ENCODE peak calls at places on chromosomes 13 and 19, in seven cellular contexts. R, E, Z, D, T, M and Q are unnamed samples. For H3K4me1, the result is how much of the 10 kb centered on the place peaks cover.

GRCh38 chr13:74774252-74774651 is 640.0 kb upstream of the KLF12 start:
- DNase-seq in R (no peak), E (no peak), Z (no peak), D (no peak), T (no peak), M (no peak), Q (no peak)

GRCh38 chr13:27500806-27501534 is 50.6 kb upstream of the MTIF3 start:
- DNase-seq in R (no peak), E (no peak), Z (no peak), D (no peak), T (no peak), M (no peak), Q (no peak)

GRCh38 chr19:13781547-13781946 is 7.3 kb downstream of the C19orf53 start:
- DNase-seq in R (no peak), E (peak), Z (no peak), D (peak), T (peak), M (peak), Q (peak)

GRCh38 chr13:44620057-44620456 is 43.9 kb upstream of the TSC22D1 start:
- DNase-seq in R (no peak), E (no peak), Z (no peak), D (no peak), T (no peak), M (no peak), Q (no peak)

GRCh38 chr13:73936001-73936400 is 198.2 kb downstream of the KLF12 start:
- DNase-seq in R (no peak), E (no peak), Z (no peak), D (no peak), T (no peak), M (no peak), Q (no peak)

GRCh38 chr19:18013621-18014111 is 5.7 kb downstream of the ARRDC2 start:
- DNase-seq in R (no peak), E (no peak), Z (no peak), D (no peak), T (no peak), M (no peak), Q (peak)

GRCh38 chr19:45539460-45539859 is 32.2 kb downstream of the VASP start:
- DNase-seq in R (no peak), E (no peak), Z (no peak), D (no peak), T (no peak), M (no peak), Q (no peak)

GRCh38 chr19:1274081-1274851 is 1.1 kb upstream of the FAM174C start:
- DNase-seq in R (no peak), E (peak), Z (no peak), D (no peak), T (no peak), M (peak), Q (no peak)

GRCh38 chr19:1324792-1325567 is 39.3 kb downstream of the EFNA2 start:
- DNase-seq in R (peak), E (peak), Z (no peak), D (peak), T (peak), M (peak), Q (peak)

GRCh38 chr19:10961763-10962536 is 1.1 kb downstream of the SMARCA4 start:
- DNase-seq in R (no peak), E (no peak), Z (no peak), D (no peak), T (no peak), M (no peak), Q (no peak)

GRCh38 chr19:40398417-40399056 is 8.6 kb upstream of the HIPK4 start:
- DNase-seq in R (no peak), E (no peak), Z (no peak), D (peak), T (peak), M (no peak), Q (no peak)

GRCh38 chr13:80009760-80010159 is 331.2 kb downstream of the SPRY2 start:
- DNase-seq in R (no peak), E (no peak), Z (no peak), D (no peak), T (no peak), M (no peak), Q (no peak)

GRCh38 chr19:39430675-39431593 is 4.8 kb downstream of the RPS16 start:
- DNase-seq in R (peak), E (no peak), Z (no peak), D (peak), T (no peak), M (no peak), Q (peak)

GRCh38 chr13:108777421-108778420 is 148.3 kb downstream of the MYO16 start:
- DNase-seq in R (peak), E (no peak), Z (no peak), D (no peak), T (no peak), M (no peak), Q (no peak)

GRCh38 chr19:43499042-43499441 is 5.5 kb downstream of the PHLDB3 start:
- DNase-seq in R (no peak), E (no peak), Z (no peak), D (no peak), T (peak), M (no peak), Q (no peak)

GRCh38 chr19:33373701-33374405 is at the start of gene CEBPG:
- DNase-seq in R (peak), E (peak), Z (no peak), D (peak), T (peak), M (peak), Q (peak)

GRCh38 chr13:44730099-44730498 is 154.0 kb upstream of the TSC22D1 start:
- DNase-seq in R (no peak), E (no peak), Z (no peak), D (no peak), T (no peak), M (no peak), Q (no peak)

GRCh38 chr19:14450168-14450874 is 17.2 kb downstream of the PKN1 start:
- DNase-seq in R (peak), E (peak), Z (no peak), D (no peak), T (no peak), M (peak), Q (peak)

GRCh38 chr13:59442946-59443345 is 720.8 kb downstream of the DIAPH3 start:
- DNase-seq in R (no peak), E (no peak), Z (no peak), D (no peak), T (no peak), M (no peak), Q (no peak)

GRCh38 chr19:5889288-5889971 is 14.2 kb downstream of the NDUFA11 start:
- DNase-seq in R (no peak), E (no peak), Z (no peak), D (no peak), T (no peak), M (no peak), Q (no peak)

GRCh38 chr19:13803038-13803437 is 7.8 kb downstream of the ZSWIM4 start:
- DNase-seq in R (no peak), E (no peak), Z (no peak), D (peak), T (peak), M (no peak), Q (no peak)

GRCh38 chr13:46184277-46184699 is 2.3 kb upstream of the LCP1 start:
- DNase-seq in R (peak), E (no peak), Z (no peak), D (peak), T (peak), M (no peak), Q (no peak)

GRCh38 chr19:3368441-3368795 is 2.0 kb downstream of the NFIC start:
- DNase-seq in R (no peak), E (peak), Z (no peak), D (no peak), T (no peak), M (peak), Q (no peak)

GRCh38 chr13:48939728-48940127 is 36.0 kb upstream of the FNDC3A start:
- DNase-seq in R (no peak), E (no peak), Z (no peak), D (no peak), T (no peak), M (no peak), Q (no peak)

GRCh38 chr19:39704181-39705044 is at the start of gene LGALS14:
- DNase-seq in R (no peak), E (no peak), Z (no peak), D (no peak), T (no peak), M (no peak), Q (no peak)

GRCh38 chr19:11252665-11253355 is 9.5 kb downstream of the DOCK6 start:
- DNase-seq in R (no peak), E (no peak), Z (no peak), D (no peak), T (no peak), M (no peak), Q (no peak)

GRCh38 chr19:1455336-1456120 is 5.6 kb downstream of the APC2 start:
- DNase-seq in R (peak), E (peak), Z (no peak), D (peak), T (peak), M (no peak), Q (no peak)

GRCh38 chr13:20016649-20017364 is 58.3 kb downstream of the ZMYM2 start:
- DNase-seq in R (no peak), E (no peak), Z (no peak), D (no peak), T (no peak), M (no peak), Q (no peak)

GRCh38 chr19:41321600-41322270 is 11.8 kb downstream of the CCDC97 start:
- DNase-seq in R (peak), E (peak), Z (no peak), D (peak), T (no peak), M (peak), Q (peak)

GRCh38 chr13:74218291-74218690 is 84.1 kb upstream of the KLF12 start:
- DNase-seq in R (no peak), E (no peak), Z (no peak), D (no peak), T (no peak), M (no peak), Q (no peak)

GRCh38 chr19:33690461-33691427 is 69.0 kb downstream of the CHST8 start:
- DNase-seq in R (no peak), E (no peak), Z (no peak), D (no peak), T (no peak), M (no peak), Q (no peak)

GRCh38 chr13:98216135-98216565 is 39.1 kb upstream of the RNF113B start:
- DNase-seq in R (peak), E (peak), Z (no peak), D (peak), T (peak), M (no peak), Q (peak)

GRCh38 chr19:53945441-53945840 is 17.3 kb upstream of the CACNG8 start:
- DNase-seq in R (peak), E (no peak), Z (no peak), D (no peak), T (no peak), M (no peak), Q (no peak)

GRCh38 chr19:13633109-13633508 is 126.8 kb upstream of the CACNA1A start:
- DNase-seq in R (no peak), E (no peak), Z (no peak), D (no peak), T (peak), M (no peak), Q (no peak)

GRCh38 chr13:111344471-111345191 is 24.2 kb downstream of the TEX29 start:
- DNase-seq in R (no peak), E (no peak), Z (peak), D (peak), T (peak), M (no peak), Q (no peak)

GRCh38 chr13:99442273-99442895 is 58.9 kb upstream of the TM9SF2 start:
- DNase-seq in R (peak), E (peak), Z (no peak), D (no peak), T (peak), M (no peak), Q (no peak)

GRCh38 chr19:58558623-58559274 is 338 bp upstream of the UBE2M start:
- DNase-seq in R (peak), E (peak), Z (peak), D (peak), T (peak), M (peak), Q (peak)
- H3K4me1 ChIP-seq in R (under half), E (half or more), Z (half or more), D (half or more), T (half or more), M (under half), Q (half or more)

DNA sequence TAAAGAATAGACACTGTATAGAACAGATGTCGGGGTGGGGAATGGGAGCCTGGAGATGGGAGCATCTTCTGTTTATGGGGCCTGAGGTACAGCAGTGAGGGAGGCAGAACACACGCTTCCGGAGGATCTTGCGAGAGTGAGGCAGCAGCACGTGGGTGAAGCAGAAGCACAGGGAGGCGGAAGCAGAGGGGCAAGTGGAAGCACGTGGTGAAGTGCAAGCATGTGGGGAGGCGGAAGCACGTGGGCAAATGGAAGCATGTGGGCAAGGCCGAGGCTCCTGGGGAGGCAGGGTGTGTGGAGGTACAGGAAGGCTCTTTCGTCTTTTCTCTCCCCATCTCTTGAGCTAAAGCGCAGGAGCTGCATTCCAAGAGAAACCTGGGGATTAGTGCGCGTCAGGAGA is 198.4 kb downstream of the ATP8A2 start:
- DNase-seq in R (no peak), E (no peak), Z (no peak), D (no peak), T (no peak), M (no peak), Q (no peak)
- TF ChIP-seq POLR2A in R (no peak), E (no peak), Z (no peak), D (no peak), T (no peak), M (no peak), Q (no peak)

GRCh38 chr19:58562126-58563033 is 4.0 kb upstream of the UBE2M start:
- DNase-seq in R (no peak), E (no peak), Z (no peak), D (no peak), T (peak), M (no peak), Q (peak)
- H3K4me1 ChIP-seq in R (under half), E (under half), Z (under half), D (under half), T (under half), M (under half), Q (under half)

GRCh38 chr19:47483800-47484690 is at the start of gene KPTN:
- DNase-seq in R (peak), E (peak), Z (peak), D (peak), T (peak), M (peak), Q (peak)
- TF ChIP-seq POLR2A in R (peak), E (peak), Z (no peak), D (peak), T (no peak), M (peak), Q (peak)

DNA sequence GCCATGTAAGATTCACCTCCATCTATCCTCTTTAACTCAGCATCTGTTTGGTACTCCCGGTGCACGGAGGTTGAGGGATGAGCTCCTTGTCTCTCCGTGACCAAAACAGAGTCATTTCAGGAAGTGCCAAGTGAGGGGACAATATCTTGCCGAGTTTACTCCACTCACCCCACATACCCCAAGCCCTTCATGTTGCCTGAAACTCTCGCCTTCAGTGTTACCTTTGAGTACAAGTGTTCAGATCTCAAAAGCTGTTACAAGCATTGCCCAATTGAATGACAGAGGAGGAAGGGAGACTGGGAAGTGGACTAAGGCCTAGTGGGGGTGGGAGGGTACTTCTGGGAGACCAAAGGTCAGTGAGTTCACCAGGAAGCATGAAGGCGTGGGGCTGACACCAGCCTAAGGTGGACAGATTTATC is 6.0 kb upstream of the SIGLEC12 start:
- DNase-seq in R (no peak), E (no peak), Z (no peak), D (no peak), T (no peak), M (no peak), Q (no peak)
- H3K4me1 ChIP-seq in R (under half), E (under half), Z (under half), D (under half), T (under half), M (under half), Q (under half)

DNA sequence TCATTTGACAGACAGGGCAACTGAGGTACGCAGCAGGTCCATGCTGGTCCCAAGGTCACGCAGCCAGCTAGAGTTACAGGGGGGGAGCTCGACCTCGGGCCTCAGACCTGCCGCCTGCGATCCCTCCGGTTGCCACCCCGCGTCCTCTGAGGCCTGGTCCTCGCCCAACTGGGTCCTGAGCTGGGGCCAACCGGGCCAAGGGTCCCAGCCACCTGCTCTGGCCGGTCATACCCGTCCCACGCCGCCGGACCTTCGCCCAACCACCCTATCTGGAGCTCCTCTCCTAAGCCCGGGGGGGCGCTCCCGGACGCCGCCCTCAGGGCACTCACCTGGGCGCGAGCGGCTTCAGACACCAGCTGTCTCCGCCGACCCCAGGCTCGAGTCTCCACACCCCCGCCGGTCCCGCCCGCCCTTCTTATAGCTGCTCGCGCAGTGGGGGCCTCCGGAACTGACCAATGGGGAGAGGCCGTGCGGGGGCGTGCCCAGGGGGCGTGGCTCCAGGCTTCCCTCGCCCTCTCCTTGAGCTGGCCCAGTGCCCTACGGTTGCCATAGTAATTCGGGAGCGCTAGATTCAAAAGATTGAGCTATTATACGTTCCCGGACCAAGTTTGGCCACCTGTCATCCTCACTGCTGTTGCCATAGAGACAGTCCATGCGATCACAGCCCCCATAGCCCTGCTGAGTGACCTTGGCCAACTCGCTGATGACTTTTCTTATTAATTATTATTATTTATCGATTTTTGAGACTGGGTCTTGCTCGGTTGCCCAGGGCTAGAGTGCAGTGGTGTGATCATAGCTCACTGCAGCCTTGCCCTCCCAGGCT is at the start of gene PLIN5:
- DNase-seq in R (peak), E (peak), Z (no peak), D (peak), T (peak), M (peak), Q (peak)
- TF ChIP-seq POLR2A in R (no peak), E (no peak), Z (no peak), D (peak), T (no peak), M (no peak), Q (peak)

DNA sequence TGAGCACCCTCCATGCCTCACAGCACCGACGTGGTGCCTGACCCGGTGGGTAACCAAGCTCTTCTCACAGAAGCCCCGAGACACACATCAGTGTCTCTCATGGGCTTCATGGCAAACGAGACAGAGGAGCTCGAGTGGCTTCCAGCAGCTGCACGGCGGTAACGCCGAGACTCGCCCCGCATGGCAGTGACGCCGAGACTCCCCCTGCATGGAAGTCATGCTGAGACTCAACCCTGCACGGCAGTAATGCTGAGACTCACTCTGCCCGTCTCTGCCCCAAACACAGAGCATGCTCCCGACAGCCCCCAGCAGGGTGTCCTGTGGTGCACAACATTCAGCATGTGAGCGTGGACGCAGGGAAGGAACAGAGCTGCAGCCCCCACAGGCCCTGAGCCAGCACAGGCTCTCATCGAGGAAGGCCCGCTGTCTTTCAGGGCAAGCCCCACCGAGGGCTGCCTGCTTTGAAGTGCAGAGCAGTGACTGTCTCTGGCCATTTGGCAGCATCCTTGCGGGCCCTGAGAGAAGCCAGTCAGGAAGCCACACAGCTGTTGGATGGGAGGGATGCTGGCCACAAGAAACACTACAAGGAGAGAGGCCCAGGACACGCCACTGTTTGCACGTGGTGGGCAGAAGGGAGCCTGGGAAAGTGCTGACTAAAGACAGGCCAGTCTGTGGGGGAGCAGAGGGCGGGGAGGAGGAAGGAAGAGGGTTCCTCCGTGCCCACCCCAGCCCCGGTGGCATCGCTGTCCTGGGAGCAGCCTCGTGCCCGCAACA is 9.5 kb downstream of the GAS6 start:
- DNase-seq in R (no peak), E (no peak), Z (no peak), D (no peak), T (no peak), M (peak), Q (peak)
- H3K4me1 ChIP-seq in R (under half), E (under half), Z (half or more), D (under half), T (half or more), M (under half), Q (under half)

DNA sequence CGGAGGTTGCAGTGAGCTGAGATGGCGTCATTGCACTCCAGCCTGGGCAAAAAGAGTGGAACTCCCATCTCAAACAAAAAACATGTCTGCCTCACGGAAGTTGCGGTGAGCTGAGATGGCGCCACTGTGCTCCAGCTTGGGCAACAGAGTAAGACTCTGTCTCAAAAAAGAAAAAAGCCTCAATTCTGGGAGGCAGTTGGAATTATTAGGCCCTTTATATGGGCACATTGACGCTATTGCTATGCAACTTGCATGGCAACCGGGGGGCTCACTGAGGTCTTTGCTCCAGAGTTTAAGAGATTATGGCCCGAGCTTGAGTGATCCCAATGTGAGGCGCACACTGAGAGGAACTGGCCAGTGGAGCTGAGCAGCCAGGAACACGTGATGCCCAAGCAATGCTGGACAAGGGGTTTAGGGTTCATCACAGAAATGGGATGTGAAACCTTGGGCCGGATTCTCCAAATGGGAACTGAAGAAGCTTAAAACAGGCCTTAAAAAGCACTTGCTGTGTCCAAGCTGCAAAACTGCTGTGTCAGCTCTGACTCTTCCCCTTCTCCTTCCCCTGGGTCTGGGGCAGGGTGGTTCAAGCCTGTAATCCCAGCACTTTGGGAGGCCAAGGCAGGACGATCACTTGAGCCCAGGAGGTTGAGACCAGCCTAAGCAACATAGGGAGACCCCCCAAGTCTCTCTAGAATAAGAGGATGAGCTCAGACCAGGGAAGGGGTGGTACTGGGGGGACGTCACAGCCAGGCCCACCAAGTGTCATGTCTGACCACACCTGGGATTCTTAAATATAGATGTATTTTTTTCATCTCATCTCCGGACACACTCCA is 2.5 kb downstream of the FTL start:
- DNase-seq in R (peak), E (peak), Z (no peak), D (peak), T (no peak), M (no peak), Q (peak)
- TF ChIP-seq POLR2A in R (peak), E (peak), Z (no peak), D (peak), T (no peak), M (no peak), Q (no peak)